ENCODE peak calls at places on chromosomes 6 and 20, in six cellular contexts. Z is tibial nerve, Y is LHCN-M2, O is uterus, B is kidney, V is GM10248. R is an unnamed sample.

GRCh38 chr6:85864453-85865401 is 222.0 kb upstream of the SYNCRIP start:
- DNase-seq in B (no peak), O (no peak), Z (no peak), Y (peak), V (peak), R (no peak)

GRCh38 chr6:56220078-56220477 is 27.3 kb downstream of the COL21A1 start:
- DNase-seq in Y (no peak), O (no peak), Z (no peak), B (no peak), V (no peak), R (no peak)

GRCh38 chr6:165987483-165988305 is 180.0 kb downstream of the TBXT start:
- DNase-seq in V (no peak), Y (peak), Z (no peak), B (peak), O (peak), R (no peak)

GRCh38 chr20:53829706-53830521 is 236.3 kb upstream of the ZNF217 start:
- DNase-seq in Z (no peak), V (no peak), B (no peak), O (no peak), Y (peak), R (no peak)

GRCh38 chr20:61267241-61267640 is 15.2 kb downstream of the CDH4 start:
- DNase-seq in B (no peak), V (no peak), Z (no peak), Y (no peak), O (no peak), R (no peak)

GRCh38 chr6:74573613-74574012 is 632.2 kb downstream of the COL12A1 start:
- DNase-seq in Y (no peak), B (no peak), V (no peak), O (no peak), Z (no peak), R (no peak)

GRCh38 chr20:64064145-64064698 is 1.2 kb downstream of the TCEA2 start:
- DNase-seq in B (no peak), Z (no peak), V (no peak), O (no peak), Y (peak), R (no peak)

GRCh38 chr20:11204926-11205768 is 531.3 kb upstream of the JAG1 start:
- DNase-seq in Z (peak), Y (peak), B (no peak), V (peak), O (peak), R (peak)

GRCh38 chr6:135811172-135811571 is 40.3 kb upstream of the PDE7B start:
- DNase-seq in B (no peak), O (no peak), Y (no peak), Z (no peak), V (no peak), R (no peak)

GRCh38 chr6:56346958-56347357 is 99.6 kb upstream of the COL21A1 start:
- DNase-seq in B (no peak), Z (no peak), O (no peak), Y (no peak), V (no peak), R (no peak)

GRCh38 chr20:63071541-63072181 is 64.9 kb upstream of the BHLHE23 start:
- DNase-seq in B (peak), V (no peak), O (no peak), Y (peak), Z (no peak), R (no peak)

GRCh38 chr20:25051386-25052155 is 6.4 kb downstream of the ACSS1 start:
- DNase-seq in V (no peak), Z (no peak), Y (no peak), O (no peak), B (no peak), R (peak)

GRCh38 chr20:53202781-53203180 is 230.6 kb downstream of the TSHZ2 start:
- DNase-seq in B (no peak), O (no peak), V (no peak), Y (no peak), Z (no peak), R (no peak)

R was measured in ureter.